ENCODE peak calls at places on chromosomes 3 and 15, in seven cellular contexts. N is GM23248, J is AG09309, T is tibial artery, V is HL-60, M is GM23338, R is astrocyte of the spinal cord. K is an unnamed sample.

GRCh38 chr15:22226034-22226790 is 145.9 kb downstream of the OR4M2 start:
- DNase-seq in N (no peak), M (no peak), J (no peak), V (no peak), T (no peak), R (no peak), K (no peak)

GRCh38 chr3:14847613-14848541 is 29.1 kb downstream of the FGD5 start:
- DNase-seq in R (no peak), J (no peak), T (peak), V (no peak), N (no peak), M (peak), K (no peak)

GRCh38 chr15:63250312-63250965 is 27.0 kb upstream of the APH1B start:
- DNase-seq in J (peak), M (no peak), N (peak), R (peak), T (no peak), V (no peak), K (peak)

GRCh38 chr15:91956026-91956723 is 102.7 kb downstream of the SLCO3A1 start:
- DNase-seq in V (no peak), T (peak), J (no peak), M (peak), R (no peak), N (peak), K (no peak)

GRCh38 chr15:69026355-69026754 is 11.9 kb downstream of the NOX5 start:
- DNase-seq in R (no peak), J (no peak), N (peak), T (no peak), M (peak), V (no peak), K (no peak)

GRCh38 chr3:196524527-196524926 is 9.4 kb upstream of the SMCO1 start:
- DNase-seq in V (no peak), M (peak), J (no peak), R (no peak), T (no peak), N (no peak), K (no peak)

GRCh38 chr15:48784756-48785155 is 26.1 kb downstream of the CEP152 start:
- DNase-seq in R (no peak), T (no peak), M (no peak), N (no peak), V (no peak), J (no peak), K (no peak)

GRCh38 chr3:129440648-129441190 is 695 bp downstream of the IFT122 start:
- DNase-seq in R (no peak), T (no peak), N (no peak), J (no peak), V (no peak), M (no peak), K (no peak)

GRCh38 chr3:72137865-72138861 is 353.2 kb upstream of the PROK2 start:
- DNase-seq in T (no peak), M (no peak), R (no peak), J (no peak), N (no peak), V (no peak), K (no peak)

GRCh38 chr3:50275160-50275995 is 3.5 kb upstream of the LSMEM2 start:
- DNase-seq in J (no peak), T (no peak), M (peak), N (no peak), R (no peak), V (no peak), K (no peak)

GRCh38 chr3:131142580-131142979 is 115.9 kb downstream of the NEK11 start:
- DNase-seq in J (no peak), N (peak), M (peak), V (no peak), T (no peak), R (no peak), K (peak)

GRCh38 chr15:75590239-75590638 is 11.1 kb upstream of the PTPN9 start:
- DNase-seq in T (no peak), V (no peak), J (no peak), N (no peak), R (no peak), M (no peak), K (no peak)

GRCh38 chr3:58214484-58215316 is 3.9 kb upstream of the DNASE1L3 start:
- DNase-seq in N (peak), J (no peak), R (no peak), T (no peak), M (peak), V (peak), K (peak)

GRCh38 chr3:52819936-52820335 is 10.5 kb downstream of the ITIH4 start:
- DNase-seq in T (no peak), R (no peak), J (no peak), M (peak), N (no peak), V (no peak), K (no peak)

GRCh38 chr3:6132684-6133432 is 728.1 kb upstream of the GRM7 start:
- DNase-seq in T (no peak), R (no peak), V (no peak), J (no peak), N (no peak), M (no peak), K (no peak)

GRCh38 chr15:95584088-95584487 is 746.4 kb upstream of the NR2F2 start:
- DNase-seq in T (no peak), R (no peak), V (no peak), M (no peak), J (no peak), N (no peak), K (no peak)

GRCh38 chr3:10393514-10393913 is 72.6 kb upstream of the SEC13 start:
- DNase-seq in J (no peak), V (no peak), N (no peak), M (no peak), T (no peak), R (no peak), K (no peak)

GRCh38 chr3:197854596-197855343 is 63.7 kb downstream of the LRCH3 start:
- DNase-seq in V (no peak), T (no peak), J (peak), N (peak), M (peak), R (peak), K (peak)

GRCh38 chr3:15794303-15794771 is 3.4 kb downstream of the ANKRD28 start:
- DNase-seq in J (no peak), R (peak), V (no peak), T (no peak), N (peak), M (no peak), K (peak)

GRCh38 chr3:114498779-114499370 is 205.0 kb downstream of the TIGIT start:
- DNase-seq in R (peak), N (peak), M (no peak), T (no peak), J (peak), V (no peak), K (peak)

GRCh38 chr3:12707425-12707824 is 43.5 kb upstream of the RAF1 start:
- DNase-seq in N (peak), R (no peak), V (peak), J (no peak), M (no peak), T (peak), K (peak)
- H3K4me3 ChIP-seq in N (no peak), R (no peak), V (no peak), J (no peak), M (no peak), T (no peak), K (no peak)

GRCh38 chr3:134375542-134376384 is 1.5 kb upstream of the AMOTL2 start:
- DNase-seq in N (no peak), V (no peak), T (peak), R (no peak), M (no peak), J (no peak), K (no peak)
- H3K4me3 ChIP-seq in N (no peak), V (no peak), T (no peak), R (no peak), M (peak), J (no peak), K (no peak)

GRCh38 chr3:105676621-105677300 is 192.1 kb downstream of the CBLB start:
- DNase-seq in J (no peak), N (peak), V (no peak), T (no peak), M (no peak), R (no peak), K (no peak)
- H3K4me3 ChIP-seq in J (no peak), N (no peak), V (no peak), T (no peak), M (no peak), R (no peak), K (no peak)

GRCh38 chr15:85532689-85533088 is 152.3 kb downstream of the AKAP13 start:
- DNase-seq in V (no peak), M (no peak), J (no peak), N (no peak), T (no peak), R (no peak), K (no peak)
- H3K4me3 ChIP-seq in V (no peak), M (no peak), J (no peak), N (no peak), T (no peak), R (no peak), K (no peak)

DNA sequence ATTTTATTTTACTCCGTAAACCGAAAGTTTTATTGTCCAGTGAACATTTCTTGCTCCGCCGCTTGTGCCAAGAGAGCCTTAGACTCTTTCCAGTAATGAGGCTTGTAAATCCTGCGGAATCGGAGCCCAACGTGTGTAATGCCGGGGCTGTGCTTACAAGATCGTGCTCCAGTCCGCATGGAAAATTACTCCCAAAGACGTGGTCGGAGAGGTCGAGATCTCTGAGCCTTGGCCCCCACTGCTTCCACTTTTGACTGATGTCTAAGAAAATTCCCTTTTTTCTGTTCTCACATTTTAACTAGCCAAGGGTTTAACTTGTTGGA is 702 bp upstream of the PLOD2 start:
- DNase-seq in J (no peak), N (peak), T (peak), M (peak), R (peak), V (no peak), K (peak)
- H3K4me3 ChIP-seq in J (peak), N (peak), T (peak), M (peak), R (peak), V (no peak), K (peak)

DNA sequence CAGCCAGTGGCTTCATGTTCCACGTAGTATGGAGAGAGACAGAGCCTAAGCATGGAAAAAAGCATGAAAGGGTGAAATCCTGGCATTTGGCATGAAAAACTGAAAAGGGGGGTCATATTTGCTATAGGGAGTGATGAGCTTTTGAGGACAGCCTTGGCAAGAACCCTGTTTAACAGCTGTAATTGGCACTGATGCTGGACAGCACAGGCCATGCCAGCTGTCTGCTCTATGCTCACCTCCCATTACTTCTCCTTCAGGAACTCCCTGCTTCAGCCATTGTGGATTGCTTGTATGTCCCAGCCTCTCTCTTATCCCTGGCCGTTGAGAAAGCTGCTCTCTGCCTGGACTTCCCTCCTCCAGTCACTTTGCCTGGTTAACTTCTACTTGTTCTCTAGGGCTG is 444.4 kb downstream of the EPHB1 start:
- DNase-seq in N (peak), T (no peak), J (no peak), V (no peak), R (no peak), M (no peak), K (no peak)
- H3K4me3 ChIP-seq in N (no peak), T (no peak), J (no peak), V (no peak), R (no peak), M (no peak), K (no peak)

DNA sequence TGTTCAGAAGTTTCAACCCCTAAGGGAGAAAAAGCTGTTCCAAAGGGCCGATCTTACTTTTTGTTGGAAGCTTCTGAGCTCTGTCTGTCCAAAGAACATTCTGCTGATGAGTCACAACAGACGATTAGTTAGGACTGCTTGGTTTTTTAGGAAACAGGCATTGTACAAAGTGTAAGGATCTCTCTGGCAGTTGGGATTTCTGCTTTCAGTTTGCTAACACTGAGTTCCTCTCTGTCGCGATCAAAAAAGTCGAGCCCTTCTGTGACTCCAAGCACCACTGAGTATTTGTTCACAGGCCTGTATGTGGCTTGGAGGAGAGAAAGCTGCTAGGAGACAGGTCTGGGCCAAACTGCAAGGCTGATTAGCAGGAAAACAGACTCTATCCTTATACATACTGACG is 91.8 kb upstream of the PFN2 start:
- DNase-seq in N (peak), V (no peak), T (no peak), R (peak), J (peak), M (no peak), K (peak)
- H3K4me3 ChIP-seq in N (peak), V (no peak), T (peak), R (peak), J (peak), M (no peak), K (peak)

GRCh38 chr3:169460035-169460434 is 203.5 kb downstream of the MECOM start:
- DNase-seq in R (no peak), T (no peak), M (no peak), V (no peak), J (no peak), N (no peak), K (no peak)

GRCh38 chr3:169456900-169457299 is 206.6 kb downstream of the MECOM start:
- DNase-seq in T (no peak), N (no peak), M (no peak), V (no peak), J (no peak), R (no peak), K (no peak)

GRCh38 chr3:169457807-169458206 is 205.7 kb downstream of the MECOM start:
- DNase-seq in T (no peak), N (no peak), V (no peak), J (no peak), R (no peak), M (no peak), K (no peak)

GRCh38 chr3:169458323-169458722 is 205.2 kb downstream of the MECOM start:
- DNase-seq in M (no peak), T (no peak), N (no peak), J (no peak), V (no peak), R (no peak), K (no peak)

GRCh38 chr3:169458752-169459151 is 204.8 kb downstream of the MECOM start:
- DNase-seq in R (no peak), M (no peak), N (no peak), V (no peak), J (no peak), T (no peak), K (no peak)
- H3K4me3 ChIP-seq in R (no peak), M (no peak), N (no peak), V (no peak), J (no peak), T (no peak), K (no peak)